ENCODE peak calls at places on chromosomes 2 and 18, in four cellular contexts. X, K, G and B are unnamed samples.
A peak's percentile ranks its signal among the peaks of the same experiment; 100 is the strongest.

GRCh38 chr18:62982600-62983251 is 267.4 kb downstream of the PHLPP1 start:
- DNase-seq in X (no peak), G (peak; percentile 38), K (peak; percentile 47), B (peak; percentile 55)

GRCh38 chr2:240991378-240992263 is 6.8 kb upstream of the SNED1 start:
- DNase-seq in X (no peak), K (no peak), G (peak; percentile 80), B (peak; percentile 96)

GRCh38 chr2:55109219-55109891 is 59.1 kb upstream of the RTN4 start:
- DNase-seq in K (no peak), G (no peak), X (no peak), B (peak; percentile 75)

GRCh38 chr2:119136093-119136492 is 22.5 kb downstream of the C1QL2 start:
- DNase-seq in G (no peak), X (no peak), K (no peak), B (no peak)

GRCh38 chr2:7508220-7508943 is 591.2 kb downstream of the RNF144A start:
- DNase-seq in X (no peak), G (no peak), K (no peak), B (no peak)

GRCh38 chr2:28544915-28545589 is 49.2 kb downstream of the PLB1 start:
- DNase-seq in K (peak; percentile 3), X (peak; percentile 10), G (no peak), B (no peak)

GRCh38 chr2:479505-480161 is 191.7 kb upstream of the ALKAL2 start:
- DNase-seq in K (no peak), X (no peak), G (no peak), B (no peak)

GRCh38 chr2:209872675-209873074 is 101.0 kb downstream of the UNC80 start:
- DNase-seq in K (no peak), X (no peak), G (no peak), B (peak; percentile 15)

GRCh38 chr2:238117199-238118154 is 17.3 kb downstream of the ESPNL start:
- DNase-seq in G (no peak), K (no peak), X (no peak), B (peak; percentile 86)

GRCh38 chr2:231104115-231104713 is 20.6 kb downstream of the HTR2B start:
- DNase-seq in G (peak; percentile 51), K (peak; percentile 40), X (no peak), B (peak; percentile 76)

GRCh38 chr2:164737612-164738081 is 104.0 kb downstream of the COBLL1 start:
- DNase-seq in K (no peak), X (peak; percentile 53), G (peak; percentile 51), B (peak; percentile 75)

GRCh38 chr18:48093104-48093503 is 162.6 kb upstream of the SMAD2 start:
- DNase-seq in G (no peak), K (no peak), X (no peak), B (no peak)